ENCODE peak calls at places on chromosomes 3 and 15, in six cellular contexts. A is IMR-90, W is astrocyte of the spinal cord, R is choroid plexus epithelial cell, H is heart right ventricle, U is retinal pigment epithelial cell. X is an unnamed sample.

GRCh38 chr3:36132214-36132613 is 248.1 kb upstream of the STAC start:
- DNase-seq in A (no peak), W (no peak), R (no peak), H (no peak), U (no peak), X (no peak)

GRCh38 chr3:123027292-123028232 is at the start of gene SEMA5B:
- DNase-seq in A (no peak), W (no peak), R (peak), H (peak), U (no peak), X (no peak)

GRCh38 chr3:153901152-153901551 is 220.0 kb upstream of the ARHGEF26 start:
- DNase-seq in A (no peak), W (no peak), R (no peak), H (no peak), U (no peak), X (no peak)

GRCh38 chr3:16148783-16149182 is 25.7 kb upstream of the GALNT15 start:
- DNase-seq in A (peak), W (peak), R (peak), H (peak), U (peak), X (peak)

GRCh38 chr15:73965730-73966103 is 26.4 kb downstream of the STOML1 start:
- DNase-seq in A (peak), W (peak), R (peak), H (no peak), U (no peak), X (no peak)

GRCh38 chr15:90268415-90268814 is 2.9 kb downstream of the NGRN start:
- DNase-seq in A (no peak), W (no peak), R (no peak), H (no peak), U (no peak), X (no peak)

GRCh38 chr3:194937751-194938358 is 252.2 kb downstream of the FAM43A start:
- DNase-seq in A (no peak), W (no peak), R (no peak), H (no peak), U (no peak), X (no peak)

GRCh38 chr3:9064853-9065252 is 101.6 kb upstream of the RAD18 start:
- DNase-seq in A (no peak), W (no peak), R (no peak), H (peak), U (no peak), X (no peak)

GRCh38 chr3:195140816-195141793 is 129.9 kb downstream of the XXYLT1 start:
- DNase-seq in A (peak), W (no peak), R (peak), H (no peak), U (no peak), X (no peak)

GRCh38 chr3:173397161-173398110 is at the start of gene NLGN1:
- DNase-seq in A (peak), W (peak), R (peak), H (peak), U (no peak), X (peak)

GRCh38 chr3:124586126-124587052 is 143.9 kb upstream of the UMPS start:
- DNase-seq in A (no peak), W (no peak), R (no peak), H (no peak), U (no peak), X (peak)
- H3K4me3 ChIP-seq in A (no peak), W (no peak), R (no peak), H (peak), U (no peak), X (no peak)

DNA sequence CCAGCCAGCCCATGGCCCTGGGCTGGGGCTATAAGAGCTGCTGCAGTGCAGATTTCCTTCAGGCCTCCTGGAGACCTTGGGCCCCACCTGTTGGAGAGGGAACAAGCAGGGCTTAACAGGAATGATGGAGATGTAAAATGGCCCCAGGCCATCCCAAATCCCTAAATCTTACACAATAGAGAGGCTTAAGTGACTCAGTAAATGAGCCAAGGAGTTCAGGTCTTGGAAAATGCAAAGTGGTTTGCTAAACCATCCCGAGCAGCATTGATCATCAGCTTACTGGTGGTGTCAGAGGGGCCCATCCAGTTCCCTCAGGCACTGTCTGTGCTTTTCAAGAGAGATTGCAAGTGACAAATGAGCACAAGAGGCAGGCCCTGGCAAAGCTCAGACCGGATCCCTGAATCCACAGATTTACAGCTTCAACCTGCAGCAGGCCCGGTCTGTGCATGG is 325.5 kb downstream of the UACA start:
- DNase-seq in A (no peak), W (no peak), R (no peak), H (no peak), U (no peak), X (no peak)
- TF ChIP-seq CTCF in A (no peak), W (no peak), R (no peak), H (no peak), U (no peak), X (no peak)

GRCh38 chr15:45914425-45914824 is 279.6 kb downstream of the SQOR start:
- DNase-seq in A (no peak), W (no peak), R (no peak), H (no peak), U (no peak), X (no peak)
- H3K4me3 ChIP-seq in A (no peak), W (no peak), R (no peak), H (no peak), U (no peak), X (no peak)

GRCh38 chr15:101664303-101664913 is 12.2 kb upstream of the TM2D3 start:
- DNase-seq in A (no peak), W (no peak), R (no peak), H (no peak), U (no peak), X (no peak)
- TF ChIP-seq CTCF in A (peak), W (peak), R (peak), H (peak), U (peak), X (no peak)

GRCh38 chr3:187026321-187026678 is 96.0 kb downstream of the ST6GAL1 start:
- DNase-seq in A (no peak), W (no peak), R (no peak), H (no peak), U (no peak), X (no peak)

GRCh38 chr3:187027531-187027936 is 97.2 kb downstream of the ST6GAL1 start:
- DNase-seq in A (no peak), W (no peak), R (no peak), H (no peak), U (no peak), X (no peak)

GRCh38 chr3:187025656-187026320 is 95.5 kb downstream of the ST6GAL1 start:
- DNase-seq in A (no peak), W (no peak), R (no peak), H (no peak), U (no peak), X (no peak)

GRCh38 chr3:187024561-187025226 is 94.4 kb downstream of the ST6GAL1 start:
- DNase-seq in A (no peak), W (no peak), R (no peak), H (no peak), U (no peak), X (no peak)

DNA sequence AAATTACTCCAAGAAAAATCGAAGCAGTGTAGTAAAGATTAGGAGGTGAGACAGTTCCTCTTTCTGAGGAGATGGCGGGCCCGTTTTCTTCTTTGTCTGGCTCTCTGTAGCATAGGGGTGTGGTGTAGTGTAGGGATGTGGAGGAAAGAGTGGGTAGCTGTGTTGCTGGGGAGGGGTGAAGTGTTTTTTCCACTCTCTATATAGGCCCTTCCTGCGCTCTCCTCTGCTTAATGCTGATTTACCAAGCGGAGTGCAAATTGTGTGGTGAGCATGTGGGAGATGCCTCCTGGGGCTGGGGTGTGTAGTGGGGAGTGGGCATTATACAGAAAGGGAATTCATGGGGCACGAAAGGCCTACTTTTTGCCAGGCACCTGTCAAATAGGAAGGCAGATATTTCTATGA is 94.9 kb downstream of the ST6GAL1 start:
- DNase-seq in A (no peak), W (no peak), R (no peak), H (no peak), U (no peak), X (no peak)
- H3K4me3 ChIP-seq in A (no peak), W (no peak), R (no peak), H (no peak), U (no peak), X (no peak)

DNA sequence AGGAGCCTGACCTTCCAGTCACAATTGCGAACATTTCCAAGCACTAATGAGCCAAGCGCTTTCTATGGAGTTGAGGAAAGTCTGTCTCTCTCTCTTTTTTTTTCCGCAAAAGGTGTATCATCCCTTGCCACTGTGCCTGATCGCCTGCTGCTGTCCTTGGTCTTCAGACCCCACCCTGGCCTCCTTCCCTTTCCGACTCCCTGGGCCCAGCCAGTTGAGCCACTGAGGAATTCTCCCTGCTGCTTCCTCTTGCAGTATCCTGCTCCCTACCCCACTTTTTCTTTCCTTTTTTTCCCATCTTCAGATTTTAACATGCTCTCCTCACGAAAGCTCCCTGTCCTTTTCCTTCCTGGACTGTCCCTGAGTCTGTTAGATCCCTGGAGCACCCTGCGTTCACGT is 396.5 kb upstream of the C2CD4B start:
- DNase-seq in A (no peak), W (no peak), R (no peak), H (no peak), U (no peak), X (no peak)
- TF ChIP-seq CTCF in A (no peak), W (no peak), R (no peak), H (no peak), U (no peak), X (no peak)

GRCh38 chr15:31262901-31263671 is 63.5 kb upstream of the KLF13 start:
- DNase-seq in A (peak), W (no peak), R (peak), H (no peak), U (peak), X (peak)
- H3K4me3 ChIP-seq in A (no peak), W (no peak), R (no peak), H (no peak), U (no peak), X (no peak)

GRCh38 chr15:96049323-96049722 is 281.2 kb upstream of the NR2F2 start:
- DNase-seq in A (no peak), W (no peak), R (no peak), H (no peak), U (no peak), X (no peak)

GRCh38 chr15:96046620-96047240 is 283.8 kb upstream of the NR2F2 start:
- DNase-seq in A (no peak), W (no peak), R (peak), H (no peak), U (no peak), X (no peak)

GRCh38 chr15:96043586-96044171 is 286.8 kb upstream of the NR2F2 start:
- DNase-seq in A (no peak), W (no peak), R (no peak), H (no peak), U (no peak), X (no peak)

GRCh38 chr15:96049766-96050165 is 280.7 kb upstream of the NR2F2 start:
- DNase-seq in A (no peak), W (no peak), R (no peak), H (no peak), U (no peak), X (no peak)

GRCh38 chr15:96047255-96047931 is 283.1 kb upstream of the NR2F2 start:
- DNase-seq in A (peak), W (peak), R (peak), H (no peak), U (no peak), X (no peak)
- TF ChIP-seq CTCF in A (no peak), W (no peak), R (peak), H (no peak), U (no peak), X (no peak)

GRCh38 chr3:179852117-179852886 is 184.4 kb downstream of the PEX5L start:
- DNase-seq in A (peak), W (peak), R (peak), H (no peak), U (no peak), X (no peak)

DNA sequence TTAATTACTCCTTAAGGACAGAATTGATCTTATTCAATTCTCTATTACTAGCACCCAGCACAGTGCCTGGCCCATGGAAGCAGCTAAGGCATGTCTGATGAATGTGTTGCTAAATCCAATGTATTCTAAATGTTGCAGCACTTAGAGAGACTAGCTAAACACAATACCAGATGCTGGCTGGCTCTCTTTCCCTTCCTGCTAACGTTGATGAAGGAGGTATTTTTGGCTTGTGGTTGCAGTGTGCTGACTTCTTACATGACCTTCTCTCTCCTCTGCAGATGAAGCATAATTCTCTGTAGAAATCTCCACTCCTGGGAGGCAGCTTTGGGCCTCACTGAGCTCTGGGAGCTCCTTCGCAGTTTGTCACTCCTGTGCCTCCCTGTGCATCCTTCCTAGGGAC is 183.6 kb downstream of the PEX5L start:
- DNase-seq in A (peak), W (peak), R (peak), H (no peak), U (no peak), X (no peak)
- H3K4me3 ChIP-seq in A (no peak), W (no peak), R (no peak), H (no peak), U (no peak), X (no peak)

X was measured in lower leg skin.